ENCODE peak calls at places on chromosomes 13 and 19, in four cellular contexts. One of them, this sample, is unnamed.

GRCh38 chr13:56189439-56189838 is 951.3 kb upstream of the PRR20A start:
- DNase-seq in NCI-H2081 treated with DMSO at 0.1 percent for 48 hours: no peak
- DNase-seq in stimulated activated CD4-positive, alpha-beta T cell treated with anti-CD3 and anti-CD28 coated beads, Interleukin-1b, Interleukin-23, amount 100 ng/mL, for 1 hour: no peak
- DNase-seq in central memory CD4-positive, alpha-beta T cell: no peak
- DNase-seq in this sample: no peak

GRCh38 chr19:7925171-7925837 is 631 bp downstream of the CTXN1 start:
- DNase-seq in central memory CD4-positive, alpha-beta T cell: peak; percentile 67
- DNase-seq in stimulated activated CD4-positive, alpha-beta T cell treated with anti-CD3 and anti-CD28 coated beads, Interleukin-1b, Interleukin-23, amount 100 ng/mL, for 1 hour: peak; percentile 49
- DNase-seq in NCI-H2081 treated with DMSO at 0.1 percent for 48 hours: no peak
- DNase-seq in this sample: peak; percentile 34

GRCh38 chr13:66933994-66934393 is 296.1 kb downstream of the PCDH9 start:
- DNase-seq in NCI-H2081 treated with DMSO at 0.1 percent for 48 hours: no peak
- DNase-seq in central memory CD4-positive, alpha-beta T cell: no peak
- DNase-seq in stimulated activated CD4-positive, alpha-beta T cell treated with anti-CD3 and anti-CD28 coated beads, Interleukin-1b, Interleukin-23, amount 100 ng/mL, for 1 hour: no peak
- DNase-seq in this sample: no peak

GRCh38 chr13:52615134-52615801 is 27.0 kb upstream of the HNRNPA1L2 start:
- DNase-seq in stimulated activated CD4-positive, alpha-beta T cell treated with anti-CD3 and anti-CD28 coated beads, Interleukin-1b, Interleukin-23, amount 100 ng/mL, for 1 hour: no peak
- DNase-seq in central memory CD4-positive, alpha-beta T cell: no peak
- DNase-seq in NCI-H2081 treated with DMSO at 0.1 percent for 48 hours: no peak
- DNase-seq in this sample: no peak

GRCh38 chr13:51246411-51247298 is 24.5 kb downstream of the FAM124A start:
- DNase-seq in NCI-H2081 treated with DMSO at 0.1 percent for 48 hours: no peak
- DNase-seq in stimulated activated CD4-positive, alpha-beta T cell treated with anti-CD3 and anti-CD28 coated beads, Interleukin-1b, Interleukin-23, amount 100 ng/mL, for 1 hour: no peak
- DNase-seq in central memory CD4-positive, alpha-beta T cell: no peak
- DNase-seq in this sample: no peak

GRCh38 chr13:41842029-41842428 is 118.9 kb downstream of the VWA8 start:
- DNase-seq in central memory CD4-positive, alpha-beta T cell: no peak
- DNase-seq in stimulated activated CD4-positive, alpha-beta T cell treated with anti-CD3 and anti-CD28 coated beads, Interleukin-1b, Interleukin-23, amount 100 ng/mL, for 1 hour: no peak
- DNase-seq in NCI-H2081 treated with DMSO at 0.1 percent for 48 hours: no peak
- DNase-seq in this sample: no peak

GRCh38 chr19:55283548-55284393 is at the start of gene BRSK1:
- DNase-seq in NCI-H2081 treated with DMSO at 0.1 percent for 48 hours: peak; percentile 12
- DNase-seq in central memory CD4-positive, alpha-beta T cell: peak; percentile 25
- DNase-seq in stimulated activated CD4-positive, alpha-beta T cell treated with anti-CD3 and anti-CD28 coated beads, Interleukin-1b, Interleukin-23, amount 100 ng/mL, for 1 hour: no peak
- DNase-seq in this sample: no peak

GRCh38 chr13:28746289-28746612 is 27.5 kb upstream of the SLC46A3 start:
- DNase-seq in central memory CD4-positive, alpha-beta T cell: no peak
- DNase-seq in stimulated activated CD4-positive, alpha-beta T cell treated with anti-CD3 and anti-CD28 coated beads, Interleukin-1b, Interleukin-23, amount 100 ng/mL, for 1 hour: no peak
- DNase-seq in NCI-H2081 treated with DMSO at 0.1 percent for 48 hours: no peak
- DNase-seq in this sample: no peak

GRCh38 chr19:44573647-44574046 is 39.7 kb upstream of the IGSF23 start:
- DNase-seq in stimulated activated CD4-positive, alpha-beta T cell treated with anti-CD3 and anti-CD28 coated beads, Interleukin-1b, Interleukin-23, amount 100 ng/mL, for 1 hour: no peak
- DNase-seq in NCI-H2081 treated with DMSO at 0.1 percent for 48 hours: no peak
- DNase-seq in central memory CD4-positive, alpha-beta T cell: no peak
- DNase-seq in this sample: no peak

GRCh38 chr19:43983912-43984686 is at the start of gene ZNF155:
- DNase-seq in central memory CD4-positive, alpha-beta T cell: peak; percentile 58
- DNase-seq in stimulated activated CD4-positive, alpha-beta T cell treated with anti-CD3 and anti-CD28 coated beads, Interleukin-1b, Interleukin-23, amount 100 ng/mL, for 1 hour: peak; percentile 34
- DNase-seq in NCI-H2081 treated with DMSO at 0.1 percent for 48 hours: peak; percentile 92
- DNase-seq in this sample: peak; percentile 78

GRCh38 chr19:6765738-6766356 is 1.4 kb downstream of the SH2D3A start:
- DNase-seq in NCI-H2081 treated with DMSO at 0.1 percent for 48 hours: no peak
- DNase-seq in central memory CD4-positive, alpha-beta T cell: peak; percentile 21
- DNase-seq in stimulated activated CD4-positive, alpha-beta T cell treated with anti-CD3 and anti-CD28 coated beads, Interleukin-1b, Interleukin-23, amount 100 ng/mL, for 1 hour: no peak
- DNase-seq in this sample: no peak

GRCh38 chr13:79989251-79989661 is 351.7 kb downstream of the SPRY2 start:
- DNase-seq in central memory CD4-positive, alpha-beta T cell: no peak
- DNase-seq in stimulated activated CD4-positive, alpha-beta T cell treated with anti-CD3 and anti-CD28 coated beads, Interleukin-1b, Interleukin-23, amount 100 ng/mL, for 1 hour: no peak
- DNase-seq in NCI-H2081 treated with DMSO at 0.1 percent for 48 hours: no peak
- DNase-seq in this sample: no peak

GRCh38 chr19:4097501-4097900 is 26.4 kb downstream of the MAP2K2 start:
- DNase-seq in central memory CD4-positive, alpha-beta T cell: no peak
- DNase-seq in stimulated activated CD4-positive, alpha-beta T cell treated with anti-CD3 and anti-CD28 coated beads, Interleukin-1b, Interleukin-23, amount 100 ng/mL, for 1 hour: no peak
- DNase-seq in NCI-H2081 treated with DMSO at 0.1 percent for 48 hours: no peak
- DNase-seq in this sample: no peak

GRCh38 chr13:97810152-97810551 is 143.3 kb upstream of the IPO5 start:
- DNase-seq in stimulated activated CD4-positive, alpha-beta T cell treated with anti-CD3 and anti-CD28 coated beads, Interleukin-1b, Interleukin-23, amount 100 ng/mL, for 1 hour: no peak
- DNase-seq in central memory CD4-positive, alpha-beta T cell: no peak
- DNase-seq in NCI-H2081 treated with DMSO at 0.1 percent for 48 hours: peak; percentile 6
- DNase-seq in this sample: peak; percentile 15

GRCh38 chr13:114282143-114282685 is 813 bp downstream of the UPF3A start:
- DNase-seq in stimulated activated CD4-positive, alpha-beta T cell treated with anti-CD3 and anti-CD28 coated beads, Interleukin-1b, Interleukin-23, amount 100 ng/mL, for 1 hour: no peak
- DNase-seq in central memory CD4-positive, alpha-beta T cell: no peak
- DNase-seq in NCI-H2081 treated with DMSO at 0.1 percent for 48 hours: no peak
- DNase-seq in this sample: no peak

GRCh38 chr13:102814025-102814607 is 15.2 kb downstream of the BIVM start:
- DNase-seq in stimulated activated CD4-positive, alpha-beta T cell treated with anti-CD3 and anti-CD28 coated beads, Interleukin-1b, Interleukin-23, amount 100 ng/mL, for 1 hour: no peak
- DNase-seq in central memory CD4-positive, alpha-beta T cell: no peak
- DNase-seq in NCI-H2081 treated with DMSO at 0.1 percent for 48 hours: no peak
- DNase-seq in this sample: no peak

GRCh38 chr13:97600438-97601080 is 166.6 kb downstream of the RAP2A start:
- DNase-seq in central memory CD4-positive, alpha-beta T cell: no peak
- DNase-seq in NCI-H2081 treated with DMSO at 0.1 percent for 48 hours: no peak
- DNase-seq in stimulated activated CD4-positive, alpha-beta T cell treated with anti-CD3 and anti-CD28 coated beads, Interleukin-1b, Interleukin-23, amount 100 ng/mL, for 1 hour: no peak
- DNase-seq in this sample: peak; percentile 10

GRCh38 chr13:60080871-60081270 is 82.9 kb downstream of the DIAPH3 start:
- DNase-seq in central memory CD4-positive, alpha-beta T cell: no peak
- DNase-seq in NCI-H2081 treated with DMSO at 0.1 percent for 48 hours: no peak
- DNase-seq in stimulated activated CD4-positive, alpha-beta T cell treated with anti-CD3 and anti-CD28 coated beads, Interleukin-1b, Interleukin-23, amount 100 ng/mL, for 1 hour: no peak
- DNase-seq in this sample: no peak

GRCh38 chr19:54159352-54160181 is at the start of gene LENG1:
- DNase-seq in central memory CD4-positive, alpha-beta T cell: peak; percentile 100
- DNase-seq in NCI-H2081 treated with DMSO at 0.1 percent for 48 hours: peak; percentile 99
- DNase-seq in stimulated activated CD4-positive, alpha-beta T cell treated with anti-CD3 and anti-CD28 coated beads, Interleukin-1b, Interleukin-23, amount 100 ng/mL, for 1 hour: peak; percentile 98
- DNase-seq in this sample: peak; percentile 95

GRCh38 chr13:44337581-44337980 is 36.0 kb upstream of the SERP2 start:
- DNase-seq in central memory CD4-positive, alpha-beta T cell: no peak
- DNase-seq in stimulated activated CD4-positive, alpha-beta T cell treated with anti-CD3 and anti-CD28 coated beads, Interleukin-1b, Interleukin-23, amount 100 ng/mL, for 1 hour: no peak
- DNase-seq in NCI-H2081 treated with DMSO at 0.1 percent for 48 hours: no peak
- DNase-seq in this sample: no peak

GRCh38 chr19:16928351-16928750 is 39.6 kb downstream of the F2RL3 start:
- DNase-seq in stimulated activated CD4-positive, alpha-beta T cell treated with anti-CD3 and anti-CD28 coated beads, Interleukin-1b, Interleukin-23, amount 100 ng/mL, for 1 hour: no peak
- DNase-seq in central memory CD4-positive, alpha-beta T cell: no peak
- DNase-seq in NCI-H2081 treated with DMSO at 0.1 percent for 48 hours: no peak
- DNase-seq in this sample: no peak

This sample was measured in NCI-H1417 treated with DMSO at 0.1 percent for 48 hours.